ENCODE peak calls at places on chromosome 5, in four cellular contexts. P, I, H and Y are unnamed samples.

GRCh38 chr5:33530963-33531298 is 90.2 kb downstream of the TARS1 start:
- DNase-seq in P (no peak), I (no peak), H (no peak), Y (no peak)

GRCh38 chr5:160643588-160643987 is 208.4 kb downstream of the ATP10B start:
- DNase-seq in I (no peak), H (no peak), P (no peak), Y (no peak)

GRCh38 chr5:125151150-125151932 is 404.9 kb upstream of the ZNF608 start:
- DNase-seq in H (no peak), P (peak), I (no peak), Y (no peak)

GRCh38 chr5:78597858-78598415 is 50.6 kb downstream of the LHFPL2 start:
- DNase-seq in P (no peak), H (no peak), I (no peak), Y (no peak)

GRCh38 chr5:40171971-40172370 is 507.7 kb upstream of the PTGER4 start:
- DNase-seq in I (no peak), H (no peak), P (no peak), Y (no peak)

GRCh38 chr5:95382843-95383242 is 8.3 kb upstream of the FAM81B start:
- DNase-seq in H (no peak), I (no peak), P (no peak), Y (no peak)

GRCh38 chr5:39629946-39630345 is 205.2 kb upstream of the DAB2 start:
- DNase-seq in I (no peak), H (no peak), P (no peak), Y (no peak)

GRCh38 chr5:38115318-38115827 is 143.0 kb upstream of the EGFLAM start:
- DNase-seq in P (no peak), I (no peak), H (no peak), Y (no peak)

GRCh38 chr5:172187118-172188032 is 649 bp downstream of the STK10 start:
- DNase-seq in I (peak), P (peak), H (no peak), Y (peak)

GRCh38 chr5:75668988-75669760 is 48.1 kb downstream of the POC5 start:
- DNase-seq in H (peak), P (peak), I (peak), Y (peak)

GRCh38 chr5:138035605-138036537 is 3.0 kb upstream of the FAM13B start:
- DNase-seq in I (peak), P (peak), H (peak), Y (peak)

GRCh38 chr5:105680858-105681257 is 1989.9 kb downstream of the EFNA5 start:
- DNase-seq in H (no peak), P (no peak), I (no peak), Y (no peak)

GRCh38 chr5:148660346-148660660 is 6.0 kb upstream of the HTR4 start:
- DNase-seq in I (no peak), H (no peak), P (no peak), Y (no peak)

GRCh38 chr5:171226864-171227263 is 82.2 kb upstream of the TLX3 start:
- DNase-seq in P (no peak), H (no peak), I (no peak), Y (no peak)

GRCh38 chr5:107959573-107960279 is 289.0 kb upstream of the EFNA5 start:
- DNase-seq in P (no peak), I (no peak), H (no peak), Y (no peak)

GRCh38 chr5:38445374-38446028 is 110.9 kb downstream of the LIFR start:
- DNase-seq in P (no peak), H (no peak), I (no peak), Y (no peak)

GRCh38 chr5:150496098-150496497 is 11.8 kb upstream of the NDST1 start:
- DNase-seq in H (no peak), I (no peak), P (no peak), Y (no peak)

GRCh38 chr5:165497707-165498106 is 1992.3 kb downstream of the MAT2B start:
- DNase-seq in P (peak), I (peak), H (no peak), Y (no peak)

GRCh38 chr5:4581289-4581688 is 558.8 kb upstream of the ADAMTS16 start:
- DNase-seq in H (no peak), P (no peak), I (no peak), Y (no peak)

GRCh38 chr5:150307617-150308426 is 5.1 kb upstream of the ARSI start:
- DNase-seq in P (peak), I (no peak), H (no peak), Y (no peak)

GRCh38 chr5:111743993-111744392 is 13.0 kb downstream of the NREP start:
- DNase-seq in I (no peak), H (no peak), P (no peak), Y (no peak)

GRCh38 chr5:1292846-1293415 is 1.9 kb downstream of the TERT start:
- DNase-seq in H (no peak), P (no peak), I (no peak), Y (peak)

GRCh38 chr5:143102414-143102813 is 301.1 kb downstream of the NR3C1 start:
- DNase-seq in H (no peak), I (no peak), P (peak), Y (no peak)

GRCh38 chr5:100872409-100873190 is 30.5 kb downstream of the ST8SIA4 start:
- DNase-seq in P (no peak), H (no peak), I (no peak), Y (no peak)

GRCh38 chr5:1897816-1898450 is 15.2 kb upstream of the IRX4 start:
- DNase-seq in P (no peak), I (no peak), H (no peak), Y (no peak)